ENCODE peak calls at places on chromosomes 16 and 17, in six cellular contexts. V is IMR-90, C is neuronal stem cell, D is H1, W is trophoblast cell, M is mesenchymal stem cell. Y is an unnamed sample.
A peak's percentile ranks its signal among the peaks of the same experiment; 100 is the strongest.

GRCh38 chr16:71348262-71349085 is 10.0 kb upstream of the CALB2 start:
- DNase-seq in V (no peak), C (no peak), D (no peak), W (no peak), M (no peak), Y (no peak)

GRCh38 chr17:69857412-69857835 is 217.6 kb upstream of the KCNJ16 start:
- DNase-seq in V (peak; percentile 95), C (no peak), D (no peak), W (peak; percentile 45), M (peak; percentile 79), Y (peak; percentile 17)

GRCh38 chr17:63345598-63345997 is 100.5 kb downstream of the CYB561 start:
- DNase-seq in V (peak; percentile 80), C (no peak), D (no peak), W (no peak), M (no peak), Y (no peak)

GRCh38 chr16:69820926-69821541 is 58.9 kb downstream of the WWP2 start:
- DNase-seq in V (peak; percentile 24), C (no peak), D (no peak), W (no peak), M (no peak), Y (no peak)

GRCh38 chr17:69643686-69644085 is 229.2 kb downstream of the MAP2K6 start:
- DNase-seq in V (no peak), C (no peak), D (no peak), W (no peak), M (no peak), Y (no peak)

GRCh38 chr17:80559688-80560290 is 15.2 kb downstream of the RPTOR start:
- DNase-seq in V (peak; percentile 88), C (no peak), D (no peak), W (peak; percentile 71), M (peak; percentile 22), Y (no peak)

GRCh38 chr17:5499790-5500189 is 13.4 kb downstream of the MIS12 start:
- DNase-seq in V (no peak), C (peak; percentile 35), D (peak; percentile 62), W (no peak), M (peak; percentile 42), Y (peak; percentile 38)

GRCh38 chr16:951660-952301 is 19.0 kb downstream of the LMF1 start:
- DNase-seq in V (peak; percentile 70), C (no peak), D (no peak), W (peak; percentile 65), M (no peak), Y (no peak)

GRCh38 chr16:28181557-28181914 is 30.2 kb downstream of the XPO6 start:
- DNase-seq in V (peak; percentile 97), C (no peak), D (no peak), W (peak; percentile 78), M (peak; percentile 96), Y (peak; percentile 93)

GRCh38 chr17:40372031-40372430 is 7.5 kb upstream of the GJD3 start:
- DNase-seq in V (no peak), C (no peak), D (no peak), W (no peak), M (no peak), Y (no peak)

GRCh38 chr16:22359679-22360078 is 14.7 kb downstream of the CDR2 start:
- DNase-seq in V (no peak), C (no peak), D (no peak), W (no peak), M (no peak), Y (no peak)

GRCh38 chr16:87229230-87230192 is 87.7 kb downstream of the C16orf95 start:
- DNase-seq in V (no peak), C (no peak), D (no peak), W (no peak), M (no peak), Y (no peak)

GRCh38 chr17:488993-489757 is 136.6 kb upstream of the RPH3AL start:
- DNase-seq in V (peak; percentile 20), C (peak; percentile 51), D (no peak), W (no peak), M (peak; percentile 61), Y (peak; percentile 72)

GRCh38 chr16:8887438-8887765 is 5.3 kb downstream of the LITAFD start:
- DNase-seq in V (no peak), C (no peak), D (no peak), W (no peak), M (no peak), Y (no peak)

GRCh38 chr17:59368218-59368857 is 36.9 kb downstream of the YPEL2 start:
- DNase-seq in V (no peak), C (no peak), D (no peak), W (peak; percentile 52), M (peak; percentile 81), Y (no peak)

GRCh38 chr17:59372138-59372751 is 40.8 kb downstream of the YPEL2 start:
- DNase-seq in V (peak; percentile 54), C (no peak), D (no peak), W (peak; percentile 28), M (peak; percentile 96), Y (no peak)

GRCh38 chr17:59371426-59372099 is 40.1 kb downstream of the YPEL2 start:
- DNase-seq in V (no peak), C (no peak), D (no peak), W (no peak), M (peak; percentile 76), Y (no peak)

GRCh38 chr17:59369026-59369724 is 37.7 kb downstream of the YPEL2 start:
- DNase-seq in V (no peak), C (no peak), D (no peak), W (no peak), M (no peak), Y (no peak)

DNA sequence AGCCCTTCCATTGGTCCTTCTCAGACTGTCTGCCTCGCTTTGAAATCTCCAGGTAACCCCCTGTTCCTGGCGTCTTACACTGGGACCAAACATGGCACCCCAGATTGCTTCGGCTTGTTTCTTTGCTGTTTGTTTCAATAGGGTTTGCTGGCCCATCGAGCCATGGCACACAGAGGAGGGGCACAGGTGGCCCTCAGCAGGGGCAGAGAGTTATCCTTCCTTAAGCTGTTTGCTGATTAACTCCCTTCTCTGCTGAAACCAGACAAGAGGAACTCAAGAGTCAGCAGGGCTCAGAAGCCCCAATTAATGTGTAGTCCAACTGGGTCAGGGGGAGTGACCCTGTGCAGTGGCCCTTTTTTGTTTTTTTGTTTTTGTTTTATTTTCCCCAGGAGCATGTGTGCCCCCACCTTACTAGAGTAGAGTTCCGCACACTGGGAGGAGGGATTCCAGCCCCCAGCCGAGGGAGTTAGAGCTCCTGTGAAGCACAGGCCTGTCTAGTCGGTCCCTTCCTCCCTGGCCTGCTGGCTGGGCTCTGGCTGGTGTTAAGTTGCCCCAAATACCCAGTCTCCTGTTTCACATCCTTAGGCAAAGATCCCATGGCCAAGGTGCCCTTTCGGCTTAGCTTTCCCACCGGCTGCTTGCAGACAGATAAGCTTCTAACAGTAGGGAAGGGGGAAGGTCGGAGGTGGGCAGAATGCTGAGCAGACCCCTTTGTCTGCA is 39.3 kb downstream of the YPEL2 start:
- DNase-seq in V (no peak), C (peak; percentile 53), D (no peak), W (no peak), M (no peak), Y (peak; percentile 38)
- H3K4me3 ChIP-seq in V (no peak overlapping the region), C (no peak overlapping the region), D (no peak overlapping the region), W (no peak overlapping the region), M (peak overlapping the region; percentile 8), Y (no peak overlapping the region)

GRCh38 chr17:78779848-78780247 is 2.2 kb downstream of the CYTH1 start:
- DNase-seq in V (no peak), C (no peak), D (no peak), W (no peak), M (no peak), Y (no peak)
- H3K27ac ChIP-seq in V (no peak overlapping the region), C (no peak overlapping the region), D (no peak overlapping the region), W (no peak overlapping the region), M (peak overlapping the region; percentile 23), Y (no peak overlapping the region)

DNA sequence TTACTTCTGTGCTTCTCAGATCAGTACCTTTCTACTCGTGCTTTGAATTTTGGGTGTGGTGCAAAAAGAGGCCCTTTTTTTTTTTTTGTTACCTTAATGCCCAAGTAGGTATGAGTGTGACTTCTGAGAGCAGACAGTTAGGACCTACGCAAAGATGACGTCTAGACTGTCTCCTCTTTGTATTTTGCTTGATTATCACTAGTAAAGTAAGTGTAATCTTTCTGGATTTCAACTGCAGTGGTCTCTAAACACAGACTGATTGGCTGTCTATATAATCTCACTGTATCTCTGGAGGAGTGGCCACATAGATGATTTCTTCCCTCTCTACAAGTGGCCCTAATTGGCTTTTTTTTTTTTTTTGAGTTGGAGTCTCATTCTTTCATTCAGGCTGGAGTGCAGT is 11.5 kb upstream of the CDK5R1 start:
- DNase-seq in V (no peak), C (no peak), D (no peak), W (no peak), M (no peak), Y (no peak)
- H3K79me1 ChIP-seq in V (peaks cover 15% of the 10 kb centered on the region), C (no peaks in the 10 kb centered on the region), D (no peaks in the 10 kb centered on the region), W (no peaks in the 10 kb centered on the region), M (peaks cover 37% of the 10 kb centered on the region), Y (peaks cover 4% of the 10 kb centered on the region)

DNA sequence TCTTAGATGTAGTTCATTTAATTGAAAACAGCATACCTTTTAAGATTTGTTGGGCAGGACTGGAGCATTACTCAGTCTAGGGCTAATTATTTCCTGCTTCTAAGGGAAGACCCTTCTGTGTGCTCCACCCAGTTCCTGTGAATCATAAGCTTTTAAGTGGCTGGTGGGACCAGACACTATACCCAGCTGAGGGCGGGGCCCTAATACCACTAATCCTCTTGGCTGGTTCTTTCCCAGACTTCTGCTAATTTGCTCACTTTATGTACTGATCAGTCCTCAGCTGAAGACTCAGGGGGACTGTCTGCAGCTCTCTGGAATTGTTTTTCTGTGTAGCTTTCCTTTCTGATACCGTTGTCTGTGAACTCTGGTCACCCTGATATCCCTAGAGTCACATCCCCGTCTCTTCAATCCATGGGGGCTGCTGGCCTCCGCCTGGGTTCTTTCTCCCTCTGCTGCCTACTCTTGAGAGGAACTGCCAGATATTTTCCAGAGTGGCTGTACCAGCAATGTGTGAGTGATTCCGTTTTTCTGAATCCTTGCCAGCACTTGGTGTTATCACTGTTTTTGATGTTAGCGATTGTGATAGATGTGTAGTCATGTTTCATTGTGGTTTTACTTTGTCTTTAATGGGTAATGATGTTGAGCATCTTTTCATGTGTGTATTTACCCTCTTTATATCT is 35.1 kb downstream of the MFSD11 start:
- DNase-seq in V (peak; percentile 70), C (no peak), D (no peak), W (no peak), M (peak; percentile 95), Y (peak; percentile 29)
- H3K4me3 ChIP-seq in V (no peak overlapping the region), C (no peak overlapping the region), D (no peak overlapping the region), W (no peak overlapping the region), M (peak overlapping the region; percentile 54), Y (no peak overlapping the region)

GRCh38 chr17:35372846-35373531 is 432 bp downstream of the SLFN11 start:
- DNase-seq in V (no peak), C (no peak), D (no peak), W (peak; percentile 45), M (no peak), Y (no peak)
- H3K27ac ChIP-seq in V (peak overlapping the region; percentile 78), C (no peak overlapping the region), D (no peak overlapping the region), W (no peak overlapping the region), M (no peak overlapping the region), Y (no peak overlapping the region)

DNA sequence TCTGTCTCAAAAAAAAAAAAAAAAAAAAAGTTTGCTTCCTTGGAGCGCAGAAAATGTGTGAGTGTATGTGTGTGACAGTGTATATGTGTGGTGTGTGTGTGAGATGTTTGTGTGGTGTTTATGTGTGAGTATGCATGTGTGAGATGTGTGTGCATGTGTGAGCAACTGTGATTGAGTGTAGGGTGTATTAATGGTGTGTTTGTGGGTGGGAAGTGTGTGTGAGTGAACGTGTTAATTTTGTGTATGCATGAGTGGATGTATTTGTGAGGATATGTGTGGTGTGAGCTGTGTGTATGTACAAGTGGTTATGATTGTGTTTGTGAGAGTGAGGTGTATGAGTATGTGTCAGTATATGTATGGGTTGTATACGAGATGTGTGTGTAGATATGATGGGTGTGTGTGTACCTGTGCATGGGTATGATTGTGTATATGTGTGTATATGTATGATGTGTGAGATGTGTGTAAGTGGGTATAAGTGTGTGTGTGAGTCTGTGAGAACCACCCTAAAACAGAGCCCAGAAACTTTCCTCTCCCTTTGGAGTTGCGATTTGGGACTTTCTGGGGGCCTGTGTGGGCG is 22.5 kb upstream of the ETV4 start:
- DNase-seq in V (no peak), C (no peak), D (no peak), W (no peak), M (no peak), Y (no peak)
- H3K79me1 ChIP-seq in V (no peaks in the 10 kb centered on the region), C (no peaks in the 10 kb centered on the region), D (no peaks in the 10 kb centered on the region), W (peaks cover 4% of the 10 kb centered on the region), M (no peaks in the 10 kb centered on the region), Y (no peaks in the 10 kb centered on the region)